ENCODE peak calls at places on chromosomes 2 and 18, in five cellular contexts. One of them, this sample, is unnamed.

GRCh38 chr2:239832101-239832994 is 192.8 kb downstream of the NDUFA10 start:
- DNase-seq in activated CD8-positive, alpha-beta T cell treated with anti-CD3 and anti-CD28 coated beads for 36 hours: no peak
- DNase-seq in adrenal gland: no peak
- DNase-seq in activated B cell treated with CpG ODN at 0.5 μM for 24 hours: peak; percentile 7
- DNase-seq in dorsolateral prefrontal cortex: no peak
- DNase-seq in this sample: no peak

GRCh38 chr2:60439219-60439974 is 114.1 kb downstream of the BCL11A start:
- DNase-seq in activated CD8-positive, alpha-beta T cell treated with anti-CD3 and anti-CD28 coated beads for 36 hours: no peak
- DNase-seq in adrenal gland: peak; percentile 24
- DNase-seq in activated B cell treated with CpG ODN at 0.5 μM for 24 hours: peak; percentile 72
- DNase-seq in dorsolateral prefrontal cortex: no peak
- DNase-seq in this sample: peak; percentile 72

GRCh38 chr2:142165790-142166189 is 35.0 kb upstream of the LRP1B start:
- DNase-seq in activated CD8-positive, alpha-beta T cell treated with anti-CD3 and anti-CD28 coated beads for 36 hours: peak; percentile 2
- DNase-seq in adrenal gland: no peak
- DNase-seq in activated B cell treated with CpG ODN at 0.5 μM for 24 hours: no peak
- DNase-seq in dorsolateral prefrontal cortex: no peak
- DNase-seq in this sample: no peak

GRCh38 chr2:37588316-37588777 is 83.1 kb downstream of the CDC42EP3 start:
- DNase-seq in activated CD8-positive, alpha-beta T cell treated with anti-CD3 and anti-CD28 coated beads for 36 hours: no peak
- DNase-seq in adrenal gland: no peak
- DNase-seq in activated B cell treated with CpG ODN at 0.5 μM for 24 hours: no peak
- DNase-seq in dorsolateral prefrontal cortex: no peak
- DNase-seq in this sample: no peak

GRCh38 chr2:46161921-46162320 is 135.3 kb upstream of the EPAS1 start:
- DNase-seq in activated CD8-positive, alpha-beta T cell treated with anti-CD3 and anti-CD28 coated beads for 36 hours: no peak
- DNase-seq in adrenal gland: no peak
- DNase-seq in activated B cell treated with CpG ODN at 0.5 μM for 24 hours: no peak
- DNase-seq in dorsolateral prefrontal cortex: no peak
- DNase-seq in this sample: no peak

GRCh38 chr2:150557020-150557644 is 69.7 kb upstream of the RND3 start:
- DNase-seq in activated CD8-positive, alpha-beta T cell treated with anti-CD3 and anti-CD28 coated beads for 36 hours: no peak
- DNase-seq in adrenal gland: no peak
- DNase-seq in activated B cell treated with CpG ODN at 0.5 μM for 24 hours: no peak
- DNase-seq in dorsolateral prefrontal cortex: no peak
- DNase-seq in this sample: no peak

GRCh38 chr2:46480562-46480961 is 1.2 kb downstream of the TMEM247 start:
- DNase-seq in activated CD8-positive, alpha-beta T cell treated with anti-CD3 and anti-CD28 coated beads for 36 hours: no peak
- DNase-seq in adrenal gland: no peak
- DNase-seq in activated B cell treated with CpG ODN at 0.5 μM for 24 hours: no peak
- DNase-seq in dorsolateral prefrontal cortex: no peak
- DNase-seq in this sample: no peak

GRCh38 chr2:128178144-128178649 is 87.2 kb downstream of the UGGT1 start:
- DNase-seq in activated CD8-positive, alpha-beta T cell treated with anti-CD3 and anti-CD28 coated beads for 36 hours: no peak
- DNase-seq in adrenal gland: no peak
- DNase-seq in activated B cell treated with CpG ODN at 0.5 μM for 24 hours: no peak
- DNase-seq in dorsolateral prefrontal cortex: no peak
- DNase-seq in this sample: no peak

GRCh38 chr2:234863043-234863934 is 88.5 kb upstream of the SH3BP4 start:
- DNase-seq in activated CD8-positive, alpha-beta T cell treated with anti-CD3 and anti-CD28 coated beads for 36 hours: no peak
- DNase-seq in adrenal gland: peak; percentile 93
- DNase-seq in activated B cell treated with CpG ODN at 0.5 μM for 24 hours: no peak
- DNase-seq in dorsolateral prefrontal cortex: peak; percentile 63
- DNase-seq in this sample: no peak

GRCh38 chr2:69514836-69515235 is 77.6 kb upstream of the NFU1 start:
- DNase-seq in activated CD8-positive, alpha-beta T cell treated with anti-CD3 and anti-CD28 coated beads for 36 hours: no peak
- DNase-seq in adrenal gland: no peak
- DNase-seq in activated B cell treated with CpG ODN at 0.5 μM for 24 hours: no peak
- DNase-seq in dorsolateral prefrontal cortex: no peak
- DNase-seq in this sample: no peak

GRCh38 chr18:21682276-21683051 is 22.1 kb downstream of the ABHD3 start:
- DNase-seq in activated CD8-positive, alpha-beta T cell treated with anti-CD3 and anti-CD28 coated beads for 36 hours: peak; percentile 11
- DNase-seq in adrenal gland: no peak
- DNase-seq in activated B cell treated with CpG ODN at 0.5 μM for 24 hours: no peak
- DNase-seq in dorsolateral prefrontal cortex: no peak
- DNase-seq in this sample: no peak

GRCh38 chr18:3664563-3665178 is 214.7 kb downstream of the TGIF1 start:
- DNase-seq in activated CD8-positive, alpha-beta T cell treated with anti-CD3 and anti-CD28 coated beads for 36 hours: peak; percentile 46
- DNase-seq in adrenal gland: no peak
- DNase-seq in activated B cell treated with CpG ODN at 0.5 μM for 24 hours: no peak
- DNase-seq in dorsolateral prefrontal cortex: no peak
- DNase-seq in this sample: no peak

GRCh38 chr2:112995346-112995920 is 9.8 kb upstream of the IL36A start:
- DNase-seq in activated CD8-positive, alpha-beta T cell treated with anti-CD3 and anti-CD28 coated beads for 36 hours: peak; percentile 58
- DNase-seq in adrenal gland: no peak
- DNase-seq in activated B cell treated with CpG ODN at 0.5 μM for 24 hours: no peak
- DNase-seq in dorsolateral prefrontal cortex: no peak
- DNase-seq in this sample: no peak

GRCh38 chr2:55842009-55842408 is 81.6 kb downstream of the EFEMP1 start:
- DNase-seq in activated CD8-positive, alpha-beta T cell treated with anti-CD3 and anti-CD28 coated beads for 36 hours: no peak
- DNase-seq in adrenal gland: no peak
- DNase-seq in activated B cell treated with CpG ODN at 0.5 μM for 24 hours: no peak
- DNase-seq in dorsolateral prefrontal cortex: no peak
- DNase-seq in this sample: no peak

GRCh38 chr2:68345129-68345875 is 19.8 kb upstream of the PLEK start:
- DNase-seq in activated CD8-positive, alpha-beta T cell treated with anti-CD3 and anti-CD28 coated beads for 36 hours: no peak
- DNase-seq in adrenal gland: no peak
- DNase-seq in activated B cell treated with CpG ODN at 0.5 μM for 24 hours: no peak
- DNase-seq in dorsolateral prefrontal cortex: no peak
- DNase-seq in this sample: no peak

GRCh38 chr2:64797881-64798590 is 144.3 kb upstream of the SERTAD2 start:
- DNase-seq in activated CD8-positive, alpha-beta T cell treated with anti-CD3 and anti-CD28 coated beads for 36 hours: no peak
- DNase-seq in adrenal gland: no peak
- DNase-seq in activated B cell treated with CpG ODN at 0.5 μM for 24 hours: no peak
- DNase-seq in dorsolateral prefrontal cortex: no peak
- DNase-seq in this sample: no peak

GRCh38 chr2:170147576-170147975 is 30.4 kb upstream of the MYO3B start:
- DNase-seq in activated CD8-positive, alpha-beta T cell treated with anti-CD3 and anti-CD28 coated beads for 36 hours: no peak
- DNase-seq in adrenal gland: no peak
- DNase-seq in activated B cell treated with CpG ODN at 0.5 μM for 24 hours: no peak
- DNase-seq in dorsolateral prefrontal cortex: no peak
- DNase-seq in this sample: no peak

GRCh38 chr18:2482711-2483475 is 88.4 kb downstream of the METTL4 start:
- DNase-seq in activated CD8-positive, alpha-beta T cell treated with anti-CD3 and anti-CD28 coated beads for 36 hours: no peak
- DNase-seq in adrenal gland: no peak
- DNase-seq in activated B cell treated with CpG ODN at 0.5 μM for 24 hours: no peak
- DNase-seq in dorsolateral prefrontal cortex: no peak
- DNase-seq in this sample: no peak

GRCh38 chr18:77103181-77103875 is 29.3 kb downstream of the MBP start:
- DNase-seq in activated CD8-positive, alpha-beta T cell treated with anti-CD3 and anti-CD28 coated beads for 36 hours: no peak
- DNase-seq in adrenal gland: no peak
- DNase-seq in activated B cell treated with CpG ODN at 0.5 μM for 24 hours: no peak
- DNase-seq in dorsolateral prefrontal cortex: no peak
- DNase-seq in this sample: no peak

GRCh38 chr2:80302001-80302464 is 2.5 kb downstream of the LRRTM1 start:
- DNase-seq in activated CD8-positive, alpha-beta T cell treated with anti-CD3 and anti-CD28 coated beads for 36 hours: no peak
- DNase-seq in adrenal gland: no peak
- DNase-seq in activated B cell treated with CpG ODN at 0.5 μM for 24 hours: no peak
- DNase-seq in dorsolateral prefrontal cortex: no peak
- DNase-seq in this sample: no peak

GRCh38 chr18:60176271-60176670 is 196.3 kb downstream of the MC4R start:
- DNase-seq in activated CD8-positive, alpha-beta T cell treated with anti-CD3 and anti-CD28 coated beads for 36 hours: no peak
- DNase-seq in adrenal gland: no peak
- DNase-seq in activated B cell treated with CpG ODN at 0.5 μM for 24 hours: no peak
- DNase-seq in dorsolateral prefrontal cortex: no peak
- DNase-seq in this sample: no peak

This sample was measured in left lung.